ENCODE peak calls at places on chromosomes 4 and X, in nine cellular contexts. F is NB4, H is upper lobe of left lung, X is omental fat pad, U is psoas muscle, S is PC-3, L is colonic mucosa, R is uterus, B is sigmoid colon. C is an unnamed sample.

GRCh38 chrX:49184294-49185061 is 1.7 kb downstream of the PRICKLE3 start:
- DNase-seq in X (peak; percentile 69), U (peak; percentile 90), H (peak; percentile 93), S (peak; percentile 96), L (peak; percentile 96), F (peak; percentile 86), R (peak; percentile 95), B (peak; percentile 97), C (peak; percentile 78)

GRCh38 chr4:7756071-7756470 is 183.6 kb downstream of the AFAP1 start:
- DNase-seq in L (no peak), R (no peak), F (no peak), S (no peak), H (no peak), B (no peak), U (no peak), X (no peak), C (no peak)

GRCh38 chrX:151370906-151371305 is 26.1 kb upstream of the VMA21 start:
- DNase-seq in F (no peak), H (no peak), B (no peak), X (no peak), L (no peak), R (no peak), U (no peak), S (no peak), C (peak; percentile 26)

GRCh38 chrX:12011075-12011474 is 127.2 kb upstream of the FRMPD4 start:
- DNase-seq in F (no peak), B (no peak), U (no peak), X (no peak), R (no peak), H (no peak), L (no peak), S (peak; percentile 76), C (no peak)

GRCh38 chr4:139779653-139780052 is 114.0 kb downstream of the MGST2 start:
- DNase-seq in F (no peak), B (no peak), H (no peak), X (no peak), S (no peak), L (no peak), U (no peak), R (no peak), C (no peak)

GRCh38 chr4:122827899-122828601 is 1.4 kb downstream of the FGF2 start:
- DNase-seq in R (peak; percentile 50), H (no peak), B (peak; percentile 82), U (no peak), S (peak; percentile 70), L (peak; percentile 35), X (peak; percentile 39), F (peak; percentile 19), C (no peak)

GRCh38 chrX:124680287-124680686 is 333.9 kb downstream of the SH2D1A start:
- DNase-seq in B (no peak), F (no peak), H (no peak), X (no peak), L (no peak), R (no peak), S (no peak), U (no peak), C (no peak)

GRCh38 chr4:56210397-56210796 is 176.9 kb downstream of the AASDH start:
- DNase-seq in B (no peak), X (no peak), R (no peak), S (no peak), H (no peak), L (no peak), F (no peak), U (no peak), C (no peak)

GRCh38 chr4:98491862-98492554 is 166.4 kb downstream of the TSPAN5 start:
- DNase-seq in H (no peak), X (no peak), S (no peak), R (no peak), F (no peak), L (no peak), U (no peak), B (no peak), C (no peak)

GRCh38 chrX:134676440-134676839 is 18.2 kb upstream of the PLAC1 start:
- DNase-seq in U (no peak), B (no peak), X (no peak), R (no peak), S (peak; percentile 78), F (no peak), L (no peak), H (no peak), C (no peak)

DNA sequence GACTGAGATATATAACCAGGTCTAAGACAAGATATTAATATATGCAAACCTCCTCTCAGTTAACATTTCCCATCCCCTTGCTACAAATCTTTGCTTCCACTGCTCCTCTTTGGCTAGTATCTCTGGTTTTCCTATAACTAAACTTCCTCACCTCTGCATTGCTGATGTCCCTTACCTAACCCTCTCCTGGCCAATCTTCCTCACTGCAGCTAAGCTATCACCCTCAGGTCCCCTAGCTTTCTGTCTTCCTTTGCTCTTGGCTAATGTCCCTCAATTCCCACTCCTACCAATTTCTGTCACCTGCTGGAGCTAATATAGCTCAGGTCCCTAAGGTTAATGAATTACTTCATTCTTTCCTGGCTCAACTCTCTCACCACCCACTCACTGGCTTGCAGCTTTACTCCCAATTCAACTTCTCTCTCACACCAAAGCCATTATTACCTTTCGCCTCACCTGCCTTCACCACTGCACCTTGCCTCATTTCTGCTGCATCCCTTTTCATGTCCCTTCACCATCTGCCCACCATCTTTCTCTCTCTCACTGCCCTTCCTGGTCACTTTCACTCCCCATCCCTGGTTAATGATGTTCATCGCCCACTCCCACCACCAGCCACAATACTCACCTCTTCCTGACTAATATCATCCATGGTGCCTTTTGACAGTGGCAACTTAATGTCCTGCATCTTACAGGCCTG is 26.7 kb downstream of the SMC1A start:
- DNase-seq in U (no peak), H (no peak), L (no peak), R (no peak), F (no peak), S (no peak), X (no peak), B (no peak), C (no peak)
- TF ChIP-seq CTCF in U (no peak), H (no peak), L (no peak), R (no peak), F (no peak), S (peak; percentile 16), X (no peak), B (no peak), C (no peak)

GRCh38 chr4:86910369-86910768 is 18.1 kb upstream of the C4orf36 start:
- DNase-seq in X (no peak), F (no peak), R (no peak), B (no peak), L (no peak), H (no peak), U (no peak), S (peak; percentile 21), C (no peak)
- TF ChIP-seq CTCF in X (no peak), F (no peak), R (no peak), B (no peak), L (no peak), H (no peak), U (no peak), S (peak; percentile 34), C (no peak)

GRCh38 chrX:54444752-54445151 is 4.5 kb downstream of the TSR2 start:
- DNase-seq in F (no peak), S (no peak), U (no peak), X (no peak), H (no peak), B (no peak), R (no peak), L (no peak), C (no peak)

GRCh38 chrX:54449929-54450328 is 9.7 kb downstream of the TSR2 start:
- DNase-seq in S (no peak), F (no peak), X (no peak), H (no peak), B (no peak), L (no peak), R (no peak), U (no peak), C (no peak)

GRCh38 chrX:54442790-54443189 is 2.6 kb downstream of the TSR2 start:
- DNase-seq in L (no peak), X (no peak), F (no peak), H (no peak), B (no peak), R (no peak), U (no peak), S (no peak), C (no peak)

GRCh38 chrX:54446084-54446483 is 5.9 kb downstream of the TSR2 start:
- DNase-seq in B (no peak), X (no peak), R (no peak), U (no peak), H (no peak), S (no peak), F (no peak), L (no peak), C (no peak)

GRCh38 chrX:54447461-54447860 is 7.3 kb downstream of the TSR2 start:
- DNase-seq in U (no peak), B (no peak), L (no peak), X (no peak), H (no peak), S (peak; percentile 20), F (peak; percentile 21), R (no peak), C (no peak)
- TF ChIP-seq CTCF in U (no peak), B (no peak), L (no peak), X (no peak), H (no peak), S (peak; percentile 48), F (peak; percentile 17), R (no peak), C (peak; percentile 36)

DNA sequence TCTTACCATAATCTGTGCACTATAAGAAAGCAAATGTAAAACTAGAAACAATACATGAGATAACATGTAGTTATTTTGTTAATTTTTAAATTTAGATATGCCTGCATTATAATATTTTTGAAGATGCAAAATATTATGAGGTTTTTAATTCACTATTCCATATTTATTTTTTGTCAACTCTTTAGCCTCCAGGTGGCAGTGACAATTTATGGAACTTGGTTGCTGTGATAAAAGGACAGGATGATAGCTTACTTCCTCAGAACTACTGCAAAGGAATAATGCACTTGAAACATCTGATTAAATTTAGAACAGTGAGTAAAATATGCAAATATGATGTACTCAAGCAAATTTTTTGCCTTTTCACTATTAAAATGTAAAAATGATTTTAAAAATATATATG is 45.1 kb downstream of the SPATA4 start:
- DNase-seq in L (no peak), S (peak; percentile 47), H (no peak), U (no peak), R (no peak), B (no peak), X (no peak), F (peak; percentile 8), C (no peak)
- TF ChIP-seq CTCF in L (no peak), S (peak; percentile 63), H (peak; percentile 24), U (peak; percentile 60), R (peak; percentile 15), B (peak; percentile 47), X (no peak), F (no peak), C (peak; percentile 56)

GRCh38 chr4:183398298-183399129 is 45.9 kb upstream of the CDKN2AIP start:
- DNase-seq in F (peak; percentile 86), L (peak; percentile 78), U (peak; percentile 69), S (peak; percentile 68), B (peak; percentile 85), H (peak; percentile 78), X (peak; percentile 28), R (peak; percentile 55), C (peak; percentile 65)
- TF ChIP-seq CTCF in F (peak; percentile 49), L (peak; percentile 42), U (peak; percentile 51), S (peak; percentile 62), B (peak; percentile 40), H (peak; percentile 65), X (no peak), R (peak; percentile 37), C (peak; percentile 66)

GRCh38 chr4:22129454-22130075 is 181.0 kb upstream of the KCNIP4 start:
- DNase-seq in B (no peak), H (no peak), S (peak; percentile 69), L (peak; percentile 25), R (no peak), X (no peak), F (peak; percentile 52), U (no peak), C (peak; percentile 45)
- TF ChIP-seq CTCF in B (no peak), H (no peak), S (peak; percentile 74), L (peak; percentile 21), R (no peak), X (no peak), F (peak; percentile 75), U (peak; percentile 4), C (peak; percentile 68)

C was measured in neural crest cell.